ENCODE peak calls at places on chromosomes 2 and 18, in four cellular contexts. One of them, this sample, is unnamed.

GRCh38 chr18:6255121-6255742 is 159.5 kb downstream of the L3MBTL4 start:
- DNase-seq in upper lobe of right lung: no peak
- DNase-seq in bronchial epithelial cell: no peak
- DNase-seq in AG10803: no peak
- DNase-seq in this sample: no peak

GRCh38 chr2:215430528-215431187 is 5.2 kb downstream of the FN1 start:
- DNase-seq in upper lobe of right lung: no peak
- DNase-seq in bronchial epithelial cell: no peak
- DNase-seq in AG10803: peak; percentile 87
- DNase-seq in this sample: peak; percentile 78

GRCh38 chr2:98806266-98806697 is 75.3 kb upstream of the MGAT4A start:
- DNase-seq in upper lobe of right lung: peak; percentile 87
- DNase-seq in AG10803: peak; percentile 34
- DNase-seq in bronchial epithelial cell: peak; percentile 77
- DNase-seq in this sample: peak; percentile 46

GRCh38 chr18:47331641-47332040 is 80.2 kb upstream of the SKOR2 start:
- DNase-seq in upper lobe of right lung: no peak
- DNase-seq in bronchial epithelial cell: no peak
- DNase-seq in AG10803: no peak
- DNase-seq in this sample: no peak

GRCh38 chr18:50757358-50757757 is 62.5 kb downstream of the MRO start:
- DNase-seq in upper lobe of right lung: no peak
- DNase-seq in bronchial epithelial cell: no peak
- DNase-seq in AG10803: peak; percentile 3
- DNase-seq in this sample: no peak

GRCh38 chr2:239625106-239625845 is 224.5 kb upstream of the HDAC4 start:
- DNase-seq in AG10803: no peak
- DNase-seq in bronchial epithelial cell: no peak
- DNase-seq in upper lobe of right lung: no peak
- DNase-seq in this sample: no peak

GRCh38 chr2:40955042-40955441 is 503.2 kb upstream of the SLC8A1 start:
- DNase-seq in AG10803: no peak
- DNase-seq in bronchial epithelial cell: peak; percentile 1
- DNase-seq in upper lobe of right lung: no peak
- DNase-seq in this sample: peak; percentile 1

GRCh38 chr2:44360749-44361329 is 455 bp downstream of the PREPL start:
- DNase-seq in bronchial epithelial cell: peak; percentile 12
- DNase-seq in upper lobe of right lung: no peak
- DNase-seq in AG10803: peak; percentile 27
- DNase-seq in this sample: peak; percentile 14

GRCh38 chr2:118834901-118835738 is 12.3 kb downstream of the EN1 start:
- DNase-seq in upper lobe of right lung: no peak
- DNase-seq in AG10803: no peak
- DNase-seq in bronchial epithelial cell: no peak
- DNase-seq in this sample: no peak

GRCh38 chr2:241695676-241696075 is 6.2 kb upstream of the ING5 start:
- DNase-seq in upper lobe of right lung: no peak
- DNase-seq in bronchial epithelial cell: no peak
- DNase-seq in AG10803: peak; percentile 49
- DNase-seq in this sample: no peak

GRCh38 chr2:52311862-52312261 is 1279.9 kb upstream of the NRXN1 start:
- DNase-seq in AG10803: no peak
- DNase-seq in upper lobe of right lung: no peak
- DNase-seq in bronchial epithelial cell: no peak
- DNase-seq in this sample: no peak

GRCh38 chr2:12931211-12931844 is 214.6 kb downstream of the TRIB2 start:
- DNase-seq in upper lobe of right lung: no peak
- DNase-seq in AG10803: peak; percentile 62
- DNase-seq in bronchial epithelial cell: peak; percentile 49
- DNase-seq in this sample: peak; percentile 80

GRCh38 chr2:163774862-163775261 is 39.1 kb upstream of the FIGN start:
- DNase-seq in bronchial epithelial cell: peak; percentile 97
- DNase-seq in upper lobe of right lung: no peak
- DNase-seq in AG10803: peak; percentile 88
- DNase-seq in this sample: peak; percentile 88

GRCh38 chr2:165573534-165574461 is 104.3 kb downstream of the CSRNP3 start:
- DNase-seq in upper lobe of right lung: peak; percentile 48
- DNase-seq in AG10803: no peak
- DNase-seq in bronchial epithelial cell: peak; percentile 57
- DNase-seq in this sample: peak; percentile 31

GRCh38 chr18:75785175-75785574 is 357.7 kb upstream of the SMIM21 start:
- DNase-seq in upper lobe of right lung: no peak
- DNase-seq in AG10803: no peak
- DNase-seq in bronchial epithelial cell: no peak
- DNase-seq in this sample: no peak

GRCh38 chr2:237724811-237725478 is 73.6 kb upstream of the RBM44 start:
- DNase-seq in upper lobe of right lung: no peak
- DNase-seq in AG10803: no peak
- DNase-seq in bronchial epithelial cell: no peak
- DNase-seq in this sample: no peak

GRCh38 chr2:17792515-17792914 is 23.7 kb upstream of the MSGN1 start:
- DNase-seq in bronchial epithelial cell: no peak
- DNase-seq in AG10803: peak; percentile 53
- DNase-seq in upper lobe of right lung: no peak
- DNase-seq in this sample: no peak

GRCh38 chr2:149451417-149452165 is 121.2 kb downstream of the LYPD6 start:
- DNase-seq in upper lobe of right lung: no peak
- DNase-seq in AG10803: no peak
- DNase-seq in bronchial epithelial cell: no peak
- DNase-seq in this sample: no peak

GRCh38 chr18:39835303-39836030 is 2119.6 kb upstream of the PIK3C3 start:
- DNase-seq in AG10803: no peak
- DNase-seq in upper lobe of right lung: no peak
- DNase-seq in bronchial epithelial cell: peak; percentile 53
- DNase-seq in this sample: peak; percentile 14

GRCh38 chr18:58822944-58823343 is 41.7 kb upstream of the ZNF532 start:
- DNase-seq in upper lobe of right lung: no peak
- DNase-seq in bronchial epithelial cell: no peak
- DNase-seq in AG10803: no peak
- DNase-seq in this sample: no peak

GRCh38 chr2:32732912-32733472 is 105.1 kb downstream of the TTC27 start:
- DNase-seq in upper lobe of right lung: no peak
- DNase-seq in AG10803: peak; percentile 40
- DNase-seq in bronchial epithelial cell: no peak
- DNase-seq in this sample: no peak

GRCh38 chr2:14781148-14781547 is 148.6 kb downstream of the LRATD1 start:
- DNase-seq in upper lobe of right lung: no peak
- DNase-seq in AG10803: no peak
- DNase-seq in bronchial epithelial cell: peak; percentile 78
- DNase-seq in this sample: no peak

GRCh38 chr2:238691596-238692491 is 156.0 kb upstream of the TWIST2 start:
- DNase-seq in AG10803: peak; percentile 81
- DNase-seq in bronchial epithelial cell: no peak
- DNase-seq in upper lobe of right lung: no peak
- DNase-seq in this sample: no peak

GRCh38 chr18:48719388-48719787 is 180.6 kb downstream of the CTIF start:
- DNase-seq in bronchial epithelial cell: no peak
- DNase-seq in AG10803: no peak
- DNase-seq in upper lobe of right lung: no peak
- DNase-seq in this sample: no peak

GRCh38 chr2:124911560-124911959 is 886.5 kb downstream of the CNTNAP5 start:
- DNase-seq in AG10803: no peak
- DNase-seq in upper lobe of right lung: no peak
- DNase-seq in bronchial epithelial cell: peak; percentile 37
- DNase-seq in this sample: peak; percentile 8

GRCh38 chr18:48408111-48408726 is 964 bp downstream of the ZBTB7C start:
- DNase-seq in AG10803: no peak
- DNase-seq in bronchial epithelial cell: no peak
- DNase-seq in upper lobe of right lung: no peak
- DNase-seq in this sample: no peak

GRCh38 chr18:2538236-2538635 is 33.1 kb downstream of the METTL4 start:
- DNase-seq in AG10803: no peak
- DNase-seq in bronchial epithelial cell: no peak
- DNase-seq in upper lobe of right lung: no peak
- DNase-seq in this sample: no peak

GRCh38 chr2:224927011-224927410 is 115.3 kb downstream of the DOCK10 start:
- DNase-seq in AG10803: no peak
- DNase-seq in bronchial epithelial cell: peak; percentile 5
- DNase-seq in upper lobe of right lung: no peak
- DNase-seq in this sample: no peak

GRCh38 chr18:74896390-74896991 is 298.8 kb downstream of the ZNF407 start:
- DNase-seq in bronchial epithelial cell: peak; percentile 67
- DNase-seq in AG10803: no peak
- DNase-seq in upper lobe of right lung: peak; percentile 63
- DNase-seq in this sample: peak; percentile 8

GRCh38 chr2:48961009-48961408 is 193.3 kb downstream of the FSHR start:
- DNase-seq in bronchial epithelial cell: no peak
- DNase-seq in upper lobe of right lung: no peak
- DNase-seq in AG10803: no peak
- DNase-seq in this sample: no peak

GRCh38 chr2:86037795-86038192 is 67.9 kb downstream of the POLR1A start:
- DNase-seq in bronchial epithelial cell: no peak
- DNase-seq in upper lobe of right lung: no peak
- DNase-seq in AG10803: no peak
- DNase-seq in this sample: no peak

GRCh38 chr2:113697516-113697915 is 58.9 kb downstream of the SLC35F5 start:
- DNase-seq in upper lobe of right lung: no peak
- DNase-seq in bronchial epithelial cell: peak; percentile 52
- DNase-seq in AG10803: no peak
- DNase-seq in this sample: no peak

GRCh38 chr2:71720596-71721361 is 267.4 kb downstream of the DYSF start:
- DNase-seq in upper lobe of right lung: no peak
- DNase-seq in AG10803: no peak
- DNase-seq in bronchial epithelial cell: no peak
- DNase-seq in this sample: no peak

DNA sequence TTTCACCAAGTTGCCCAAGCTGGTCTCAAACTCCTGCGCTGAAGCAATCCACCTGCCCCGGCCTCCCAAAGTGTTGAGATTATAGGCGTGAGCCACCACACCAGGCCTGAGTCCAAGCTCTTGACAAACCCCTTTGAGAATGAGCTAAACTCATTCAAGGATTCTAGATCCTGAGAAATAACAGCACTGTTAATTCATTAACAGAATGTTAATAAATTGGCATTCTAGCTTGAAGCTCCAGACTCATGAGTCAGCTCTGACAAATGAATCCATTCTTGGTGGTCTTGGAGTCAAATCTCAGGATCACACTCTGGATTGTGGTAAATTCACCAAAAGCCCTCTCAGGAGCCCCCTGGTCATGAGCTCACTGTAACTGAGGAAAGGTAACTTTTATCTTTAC is 1.8 kb downstream of the NARS1 start:
- DNase-seq in bronchial epithelial cell: no peak
- DNase-seq in AG10803: no peak
- DNase-seq in upper lobe of right lung: no peak
- DNase-seq in this sample: no peak
- H3K4me3 ChIP-seq in bronchial epithelial cell: no peak overlapping the region
- H3K4me3 ChIP-seq in AG10803: no peak overlapping the region
- H3K4me3 ChIP-seq in upper lobe of right lung: no peak overlapping the region
- H3K4me3 ChIP-seq in this sample: no peak overlapping the region

DNA sequence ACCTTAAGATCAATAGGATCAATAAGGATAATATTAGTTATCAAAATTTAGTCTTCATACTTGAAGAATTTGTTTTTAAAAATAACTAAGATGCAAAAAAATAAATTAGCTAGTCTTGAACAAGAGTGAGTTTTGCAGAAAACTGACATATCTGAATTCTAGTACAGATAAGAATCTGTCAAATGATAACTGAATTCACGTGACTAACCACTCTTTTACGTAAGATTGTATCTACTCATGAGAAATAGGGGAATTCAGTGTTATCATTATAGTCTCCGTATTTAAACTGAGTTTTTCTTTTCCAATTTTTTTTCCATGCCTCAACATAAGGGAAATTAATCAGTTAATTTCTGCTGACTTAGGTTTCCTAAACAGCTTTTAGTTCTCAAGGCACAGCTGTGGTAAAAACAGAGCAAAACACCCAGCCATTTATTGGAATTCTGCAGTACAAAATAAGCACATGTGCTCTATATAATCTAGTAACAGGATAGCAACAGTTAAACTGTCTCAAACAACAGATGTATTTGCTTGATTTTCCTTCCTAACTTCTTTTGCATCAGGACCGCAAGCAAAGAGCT is 19.1 kb downstream of the SLC40A1 start:
- DNase-seq in AG10803: no peak
- DNase-seq in bronchial epithelial cell: no peak
- DNase-seq in upper lobe of right lung: no peak
- DNase-seq in this sample: no peak
- H3K4me3 ChIP-seq in AG10803: no peak overlapping the region
- H3K4me3 ChIP-seq in bronchial epithelial cell: no peak overlapping the region
- H3K4me3 ChIP-seq in upper lobe of right lung: peak overlapping the region; percentile 21
- H3K4me3 ChIP-seq in this sample: no peak overlapping the region

GRCh38 chr2:157468931-157469708 is 25.2 kb upstream of the CYTIP start:
- DNase-seq in upper lobe of right lung: no peak
- DNase-seq in AG10803: peak; percentile 82
- DNase-seq in bronchial epithelial cell: peak; percentile 89
- DNase-seq in this sample: peak; percentile 62
- H3K4me3 ChIP-seq in upper lobe of right lung: no peak overlapping the region
- H3K4me3 ChIP-seq in AG10803: no peak overlapping the region
- H3K4me3 ChIP-seq in bronchial epithelial cell: no peak overlapping the region
- H3K4me3 ChIP-seq in this sample: no peak overlapping the region

DNA sequence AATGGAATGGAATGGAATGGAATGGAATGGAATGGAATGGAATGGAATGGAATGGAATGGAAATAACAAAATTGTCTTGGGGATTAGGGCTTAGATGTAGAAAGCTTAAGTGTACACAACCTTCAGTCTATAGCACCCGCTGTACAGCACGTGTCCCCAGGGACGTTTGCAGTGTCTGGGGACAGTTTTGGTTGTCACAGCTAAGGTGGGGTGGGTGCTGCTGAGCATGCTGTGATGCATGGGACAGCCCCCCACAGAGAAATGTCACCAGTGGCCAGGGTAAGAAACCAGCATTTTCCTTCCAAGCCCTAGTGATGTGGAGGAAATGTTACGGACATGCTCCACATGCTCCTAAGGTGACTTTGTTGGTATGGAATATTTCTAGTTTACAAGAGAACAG is 70.8 kb downstream of the SH3RF3 start:
- DNase-seq in bronchial epithelial cell: no peak
- DNase-seq in AG10803: no peak
- DNase-seq in upper lobe of right lung: no peak
- DNase-seq in this sample: no peak
- H3K4me3 ChIP-seq in bronchial epithelial cell: no peak overlapping the region
- H3K4me3 ChIP-seq in AG10803: no peak overlapping the region
- H3K4me3 ChIP-seq in upper lobe of right lung: no peak overlapping the region
- H3K4me3 ChIP-seq in this sample: no peak overlapping the region

GRCh38 chr2:233074106-233074505 is 14.0 kb downstream of the INPP5D start:
- DNase-seq in upper lobe of right lung: no peak
- DNase-seq in bronchial epithelial cell: no peak
- DNase-seq in AG10803: no peak
- DNase-seq in this sample: no peak

GRCh38 chr2:233076749-233077148 is 16.6 kb downstream of the INPP5D start:
- DNase-seq in bronchial epithelial cell: no peak
- DNase-seq in upper lobe of right lung: no peak
- DNase-seq in AG10803: no peak
- DNase-seq in this sample: no peak

GRCh38 chr2:233075141-233075965 is 15.2 kb downstream of the INPP5D start:
- DNase-seq in AG10803: no peak
- DNase-seq in upper lobe of right lung: no peak
- DNase-seq in bronchial epithelial cell: no peak
- DNase-seq in this sample: no peak

GRCh38 chr2:233072838-233073237 is 12.7 kb downstream of the INPP5D start:
- DNase-seq in upper lobe of right lung: no peak
- DNase-seq in bronchial epithelial cell: no peak
- DNase-seq in AG10803: no peak
- DNase-seq in this sample: no peak

GRCh38 chr2:233075966-233076339 is 15.8 kb downstream of the INPP5D start:
- DNase-seq in upper lobe of right lung: no peak
- DNase-seq in AG10803: no peak
- DNase-seq in bronchial epithelial cell: no peak
- DNase-seq in this sample: no peak
- H3K4me3 ChIP-seq in upper lobe of right lung: no peak overlapping the region
- H3K4me3 ChIP-seq in AG10803: no peak overlapping the region
- H3K4me3 ChIP-seq in bronchial epithelial cell: no peak overlapping the region
- H3K4me3 ChIP-seq in this sample: no peak overlapping the region

GRCh38 chr2:127197475-127198385 is 22.4 kb downstream of the CYP27C1 start:
- DNase-seq in AG10803: peak; percentile 54
- DNase-seq in bronchial epithelial cell: peak; percentile 38
- DNase-seq in upper lobe of right lung: peak; percentile 82
- DNase-seq in this sample: peak; percentile 59
- H3K4me3 ChIP-seq in AG10803: no peak overlapping the region
- H3K4me3 ChIP-seq in bronchial epithelial cell: no peak overlapping the region
- H3K4me3 ChIP-seq in upper lobe of right lung: no peak overlapping the region
- H3K4me3 ChIP-seq in this sample: no peak overlapping the region

This sample was measured in fibroblast of pulmonary artery.